ENCODE peak calls at places on chromosomes 6 and 20, in ten cellular contexts. S, C, U, N, W, I, O, E, T and K are unnamed samples.

GRCh38 chr6:169216830-169217229 is 36.8 kb downstream of the THBS2 start:
- DNase-seq in W (no peak), C (peak; percentile 57), S (no peak), T (no peak), I (no peak), U (no peak), O (peak; percentile 37), E (no peak), N (no peak), K (no peak)

GRCh38 chr20:45408646-45409213 is 641 bp downstream of the DBNDD2 start:
- DNase-seq in E (no peak), I (no peak), O (no peak), W (no peak), C (no peak), U (no peak), S (no peak), N (no peak), T (no peak), K (no peak)

GRCh38 chr6:168145747-168146596 is 67.0 kb upstream of the FRMD1 start:
- DNase-seq in E (no peak), S (peak; percentile 41), W (no peak), C (peak; percentile 37), T (no peak), N (no peak), I (no peak), U (no peak), O (no peak), K (no peak)

GRCh38 chr20:42093542-42094440 is 475.6 kb upstream of the CHD6 start:
- DNase-seq in I (no peak), U (no peak), O (no peak), S (no peak), N (no peak), C (no peak), E (no peak), W (no peak), T (no peak), K (no peak)

GRCh38 chr6:44932651-44933091 is 395.5 kb upstream of the RUNX2 start:
- DNase-seq in E (no peak), I (peak; percentile 44), W (peak; percentile 24), N (no peak), T (no peak), C (no peak), U (no peak), O (no peak), S (no peak), K (no peak)

GRCh38 chr6:123965894-123966293 is 162.2 kb downstream of the NKAIN2 start:
- DNase-seq in U (peak; percentile 51), E (no peak), W (no peak), O (peak; percentile 0), N (no peak), S (no peak), T (peak; percentile 23), I (no peak), C (no peak), K (no peak)

GRCh38 chr20:16263582-16263981 is 309.7 kb downstream of the KIF16B start:
- DNase-seq in E (no peak), U (no peak), T (no peak), W (no peak), N (no peak), C (no peak), S (no peak), I (no peak), O (no peak), K (no peak)

GRCh38 chr6:7528565-7528964 is 12.9 kb upstream of the DSP start:
- DNase-seq in I (no peak), O (peak; percentile 97), U (no peak), T (peak; percentile 96), C (no peak), E (no peak), N (no peak), S (no peak), W (no peak), K (no peak)

GRCh38 chr6:1737463-1738311 is 128.0 kb downstream of the FOXC1 start:
- DNase-seq in N (no peak), C (no peak), T (no peak), U (no peak), O (no peak), S (no peak), W (no peak), I (no peak), E (no peak), K (no peak)

GRCh38 chr6:78947962-78948361 is 80.6 kb downstream of the IRAK1BP1 start:
- DNase-seq in O (peak; percentile 47), S (no peak), U (no peak), N (no peak), C (no peak), E (no peak), I (no peak), W (no peak), T (peak; percentile 72), K (no peak)

GRCh38 chr6:130143709-130144108 is 79.0 kb downstream of the SAMD3 start:
- DNase-seq in E (no peak), I (no peak), U (no peak), O (peak; percentile 50), W (no peak), C (no peak), T (peak; percentile 48), S (no peak), N (no peak), K (no peak)

GRCh38 chr6:23661549-23661948 is 464.5 kb upstream of the NRSN1 start:
- DNase-seq in T (no peak), I (no peak), O (no peak), S (no peak), E (no peak), U (no peak), C (no peak), W (no peak), N (no peak), K (no peak)

GRCh38 chr6:126383203-126383602 is 43.3 kb downstream of the CENPW start:
- DNase-seq in O (no peak), U (no peak), S (no peak), N (no peak), I (no peak), T (no peak), C (no peak), W (no peak), E (no peak), K (no peak)
- H3K36me3 ChIP-seq in O (no peaks in the 10 kb centered on the region), U (peaks cover 3% of the 10 kb centered on the region), S (no peaks in the 10 kb centered on the region), N (no peaks in the 10 kb centered on the region), I (no peaks in the 10 kb centered on the region), T (no peaks in the 10 kb centered on the region), C (no peaks in the 10 kb centered on the region), W (no peaks in the 10 kb centered on the region), E (no peaks in the 10 kb centered on the region), K (no peaks in the 10 kb centered on the region)

DNA sequence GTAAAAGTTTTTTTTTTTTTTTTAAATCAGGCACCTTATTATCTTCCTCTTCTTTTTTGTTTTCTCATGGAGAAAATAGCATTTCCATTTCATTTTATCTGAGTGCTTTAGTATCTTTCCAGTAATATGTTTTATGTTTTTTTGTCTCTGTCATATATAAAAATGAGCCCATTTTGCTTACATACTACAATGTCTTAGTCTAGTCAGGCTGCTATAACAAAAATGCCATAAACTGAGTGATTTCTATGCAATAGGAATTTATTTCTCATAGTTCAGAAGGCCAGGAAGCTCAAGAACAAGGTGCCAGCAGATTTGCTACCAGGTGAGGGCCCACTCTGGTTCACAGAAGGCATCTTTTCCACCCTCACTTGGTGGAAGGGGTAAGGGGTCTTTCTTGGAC is 35.7 kb upstream of the AIG1 start:
- DNase-seq in C (no peak), N (no peak), U (no peak), S (no peak), O (no peak), E (no peak), I (no peak), W (no peak), T (no peak), K (no peak)
- H3K36me3 ChIP-seq in C (no peaks in the 10 kb centered on the region), N (no peaks in the 10 kb centered on the region), U (no peaks in the 10 kb centered on the region), S (no peaks in the 10 kb centered on the region), O (no peaks in the 10 kb centered on the region), E (no peaks in the 10 kb centered on the region), I (no peaks in the 10 kb centered on the region), W (no peaks in the 10 kb centered on the region), T (no peaks in the 10 kb centered on the region), K (no peaks in the 10 kb centered on the region)

DNA sequence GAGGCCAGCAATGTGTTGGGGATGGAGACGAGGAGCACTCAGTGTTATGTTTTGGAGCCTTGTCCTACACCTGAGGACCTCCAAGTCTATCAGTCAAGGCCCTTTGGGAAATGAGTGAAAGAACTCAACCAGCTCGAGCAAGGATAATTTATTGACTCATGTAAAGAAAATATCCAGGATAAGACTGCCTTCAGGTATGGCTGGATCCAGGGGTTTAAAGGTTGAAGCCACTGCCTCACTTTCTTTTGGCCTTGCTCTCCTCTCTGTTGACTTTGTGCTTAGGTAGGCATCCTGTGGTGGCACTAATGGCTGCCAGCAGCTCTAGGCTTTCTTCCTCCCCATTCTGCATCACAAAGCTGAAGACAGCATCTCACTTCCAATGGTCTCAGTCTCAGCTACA is 66.3 kb upstream of the ZNFX1 start:
- DNase-seq in T (no peak), S (no peak), I (no peak), W (no peak), C (no peak), E (no peak), U (no peak), O (no peak), N (no peak), K (no peak)
- H3K36me3 ChIP-seq in T (no peaks in the 10 kb centered on the region), S (no peaks in the 10 kb centered on the region), I (no peaks in the 10 kb centered on the region), W (no peaks in the 10 kb centered on the region), C (no peaks in the 10 kb centered on the region), E (no peaks in the 10 kb centered on the region), U (no peaks in the 10 kb centered on the region), O (no peaks in the 10 kb centered on the region), N (no peaks in the 10 kb centered on the region), K (no peaks in the 10 kb centered on the region)

GRCh38 chr20:35702051-35702823 is 3.0 kb downstream of the ROMO1 start:
- DNase-seq in E (no peak), T (peak; percentile 79), O (peak; percentile 86), S (peak; percentile 65), U (no peak), W (no peak), N (no peak), C (no peak), I (no peak), K (no peak)
- H3K36me3 ChIP-seq in E (peaks cover 8% of the 10 kb centered on the region), T (peaks cover 44% of the 10 kb centered on the region), O (peaks cover 52% of the 10 kb centered on the region), S (no peaks in the 10 kb centered on the region), U (peaks cover 69% of the 10 kb centered on the region), W (peaks cover 31% of the 10 kb centered on the region), N (peaks cover 62% of the 10 kb centered on the region), C (peaks cover 47% of the 10 kb centered on the region), I (peaks cover 36% of the 10 kb centered on the region), K (peaks cover 15% of the 10 kb centered on the region)

GRCh38 chr20:13772529-13772928 is 12.2 kb downstream of the ESF1 start:
- DNase-seq in S (no peak), U (no peak), I (no peak), N (no peak), T (peak; percentile 36), C (no peak), E (no peak), O (peak; percentile 28), W (no peak), K (no peak)
- H3K36me3 ChIP-seq in S (peaks cover 7% of the 10 kb centered on the region), U (peaks cover 97% of the 10 kb centered on the region), I (peaks cover 38% of the 10 kb centered on the region), N (peaks cover 86% of the 10 kb centered on the region), T (peaks cover 22% of the 10 kb centered on the region), C (peaks cover 28% of the 10 kb centered on the region), E (no peaks in the 10 kb centered on the region), O (peaks cover 35% of the 10 kb centered on the region), W (peaks cover 21% of the 10 kb centered on the region), K (no peaks in the 10 kb centered on the region)

DNA sequence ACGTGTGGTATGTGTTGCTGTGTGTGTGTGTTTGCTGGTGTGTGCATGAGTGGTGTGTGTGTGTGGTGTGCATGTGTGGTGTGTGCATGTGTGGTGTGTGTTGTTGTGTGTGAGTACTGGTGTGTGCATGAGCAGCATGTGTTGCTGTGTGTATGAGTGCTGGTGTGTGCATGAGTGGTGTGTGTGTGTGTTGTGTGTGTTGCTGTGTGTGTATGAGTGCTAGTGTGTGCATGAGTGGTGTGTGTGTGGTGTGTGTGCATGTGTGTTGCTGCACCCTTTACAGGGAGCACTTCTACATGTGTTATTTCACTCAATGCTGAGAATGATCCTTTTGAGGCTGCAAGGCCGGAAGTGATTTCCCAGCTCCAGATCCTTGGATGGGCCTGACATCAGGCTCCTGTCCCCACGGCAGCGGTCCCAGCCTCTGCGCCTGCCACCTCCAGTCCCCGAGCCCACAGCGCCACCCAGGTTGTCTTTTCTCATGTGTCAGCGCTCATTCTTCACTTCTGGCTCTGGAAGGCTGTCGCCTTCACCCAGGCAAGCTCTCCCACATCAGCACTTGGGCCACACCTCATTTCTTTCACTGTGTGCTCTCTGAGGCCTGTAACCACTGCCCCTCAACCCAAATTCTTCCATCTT is 2.6 kb downstream of the NPEPL1 start:
- DNase-seq in C (no peak), N (no peak), U (no peak), O (no peak), T (no peak), W (no peak), I (no peak), E (peak; percentile 50), S (peak; percentile 67), K (peak; percentile 1)
- H3K36me3 ChIP-seq in C (peaks cover 34% of the 10 kb centered on the region), N (no peaks in the 10 kb centered on the region), U (peaks cover 61% of the 10 kb centered on the region), O (no peaks in the 10 kb centered on the region), T (peaks cover 26% of the 10 kb centered on the region), W (peaks cover 12% of the 10 kb centered on the region), I (peaks cover 6% of the 10 kb centered on the region), E (peaks cover 1% of the 10 kb centered on the region), S (no peaks in the 10 kb centered on the region), K (peaks cover 18% of the 10 kb centered on the region)